ENCODE peak calls at places on chromosomes 6 and 20, in seven cellular contexts. P is HCT116, U is SK-N-SH, F is HepG2, S is H1, Z is K562, O is GM12878. G is an unnamed sample.

GRCh38 chr20:18397090-18397489 is 69.7 kb downstream of the DZANK1 start:
- DNase-seq in P (no peak), U (no peak), F (no peak), S (no peak), Z (no peak), O (no peak), G (no peak)

GRCh38 chr6:27503436-27504030 is 30.6 kb upstream of the ZNF184 start:
- DNase-seq in P (peak; percentile 72), U (peak; percentile 47), F (peak; percentile 82), S (no peak), Z (peak; percentile 92), O (peak; percentile 73), G (peak; percentile 39)

GRCh38 chr20:63680857-63681608 is 15.4 kb upstream of the TNFRSF6B start:
- DNase-seq in P (no peak), U (no peak), F (no peak), S (no peak), Z (no peak), O (no peak), G (no peak)

GRCh38 chr6:93787841-93788240 is 368.5 kb upstream of the EPHA7 start:
- DNase-seq in P (no peak), U (no peak), F (no peak), S (no peak), Z (no peak), O (no peak), G (no peak)

GRCh38 chr20:2698912-2699311 is 6.3 kb downstream of the EBF4 start:
- DNase-seq in P (no peak), U (no peak), F (no peak), S (no peak), Z (no peak), O (no peak), G (no peak)

GRCh38 chr6:148291876-148292275 is 50.8 kb upstream of the SASH1 start:
- DNase-seq in P (no peak), U (no peak), F (no peak), S (no peak), Z (no peak), O (no peak), G (no peak)

GRCh38 chr6:22098623-22099022 is 198.2 kb downstream of the PRL start:
- DNase-seq in P (no peak), U (no peak), F (no peak), S (no peak), Z (no peak), O (no peak), G (no peak)

GRCh38 chr20:768426-768978 is at the start of gene SLC52A3:
- DNase-seq in P (peak; percentile 86), U (no peak), F (peak; percentile 36), S (peak; percentile 27), Z (peak; percentile 62), O (no peak), G (peak; percentile 33)

GRCh38 chr6:89117285-89118108 is at the start of gene SRSF12:
- DNase-seq in P (no peak), U (peak; percentile 98), F (no peak), S (no peak), Z (no peak), O (no peak), G (no peak)

GRCh38 chr6:28709478-28710349 is 184.0 kb downstream of the GPX5 start:
- DNase-seq in P (no peak), U (no peak), F (no peak), S (no peak), Z (peak; percentile 90), O (no peak), G (no peak)

GRCh38 chr20:5189917-5190316 is 63.1 kb downstream of the CDS2 start:
- DNase-seq in P (no peak), U (no peak), F (no peak), S (no peak), Z (no peak), O (no peak), G (no peak)

GRCh38 chr20:592506-592905 is 17.6 kb downstream of the TCF15 start:
- DNase-seq in P (no peak), U (no peak), F (no peak), S (no peak), Z (no peak), O (no peak), G (no peak)

GRCh38 chr20:34415079-34415478 is 52.0 kb downstream of the ITCH start:
- DNase-seq in P (no peak), U (no peak), F (no peak), S (no peak), Z (no peak), O (peak; percentile 39), G (no peak)

GRCh38 chr20:19071442-19071717 is 141.1 kb upstream of the SLC24A3 start:
- DNase-seq in P (no peak), U (no peak), F (no peak), S (no peak), Z (no peak), O (peak; percentile 77), G (no peak)

GRCh38 chr20:14219801-14220461 is 117.5 kb downstream of the FLRT3 start:
- DNase-seq in P (peak; percentile 15), U (no peak), F (no peak), S (peak; percentile 27), Z (no peak), O (no peak), G (peak; percentile 69)

GRCh38 chr20:47318596-47319516 is 37.6 kb downstream of the ZMYND8 start:
- DNase-seq in P (no peak), U (peak; percentile 42), F (peak; percentile 62), S (no peak), Z (peak; percentile 81), O (no peak), G (peak; percentile 57)

GRCh38 chr20:61482425-61482887 is 230.4 kb downstream of the CDH4 start:
- DNase-seq in P (no peak), U (no peak), F (no peak), S (no peak), Z (peak; percentile 17), O (no peak), G (no peak)

GRCh38 chr20:63021356-63022321 is 14.9 kb upstream of the BHLHE23 start:
- DNase-seq in P (no peak), U (no peak), F (no peak), S (no peak), Z (no peak), O (no peak), G (no peak)

GRCh38 chr6:162056745-162057144 is 670.8 kb downstream of the PRKN start:
- DNase-seq in P (no peak), U (no peak), F (peak; percentile 51), S (peak; percentile 33), Z (no peak), O (no peak), G (peak; percentile 9)

GRCh38 chr6:150934380-150934779 is 68.9 kb downstream of the MTHFD1L start:
- DNase-seq in P (no peak), U (no peak), F (peak; percentile 7), S (no peak), Z (no peak), O (no peak), G (no peak)

GRCh38 chr20:3766381-3766780 is 1.2 kb downstream of the ADISSP start:
- DNase-seq in P (no peak), U (no peak), F (no peak), S (no peak), Z (no peak), O (no peak), G (no peak)

GRCh38 chr6:65202738-65203137 is 504.3 kb downstream of the EYS start:
- DNase-seq in P (no peak), U (no peak), F (no peak), S (no peak), Z (no peak), O (no peak), G (no peak)

GRCh38 chr6:127566119-127566518 is 10.9 kb upstream of the C6orf58 start:
- DNase-seq in P (no peak), U (no peak), F (no peak), S (no peak), Z (no peak), O (no peak), G (no peak)

GRCh38 chr6:127567476-127567875 is 9.5 kb upstream of the C6orf58 start:
- DNase-seq in P (no peak), U (no peak), F (no peak), S (no peak), Z (no peak), O (no peak), G (no peak)

GRCh38 chr6:127566671-127567070 is 10.3 kb upstream of the C6orf58 start:
- DNase-seq in P (no peak), U (no peak), F (no peak), S (no peak), Z (no peak), O (no peak), G (no peak)

GRCh38 chr6:127570739-127571389 is 6.1 kb upstream of the C6orf58 start:
- DNase-seq in P (no peak), U (no peak), F (no peak), S (no peak), Z (no peak), O (no peak), G (no peak)
- TF ChIP-seq YY1 in P (no peak), U (no peak), F (no peak), S (no peak), Z (no peak), O (no peak), G (no peak)

GRCh38 chr6:36605102-36605501 is 10.9 kb downstream of the SRSF3 start:
- DNase-seq in P (no peak), U (no peak), F (no peak), S (no peak), Z (no peak), O (no peak), G (no peak)
- H3K36me3 ChIP-seq in P (peaks cover 59% of the 10 kb centered on the region), U (peaks cover 96% of the 10 kb centered on the region), F (peaks cover 26% of the 10 kb centered on the region), S (peaks cover 99% of the 10 kb centered on the region), Z (peaks cover 97% of the 10 kb centered on the region), O (peaks cover 16% of the 10 kb centered on the region), G (peaks cover 79% of the 10 kb centered on the region)

DNA sequence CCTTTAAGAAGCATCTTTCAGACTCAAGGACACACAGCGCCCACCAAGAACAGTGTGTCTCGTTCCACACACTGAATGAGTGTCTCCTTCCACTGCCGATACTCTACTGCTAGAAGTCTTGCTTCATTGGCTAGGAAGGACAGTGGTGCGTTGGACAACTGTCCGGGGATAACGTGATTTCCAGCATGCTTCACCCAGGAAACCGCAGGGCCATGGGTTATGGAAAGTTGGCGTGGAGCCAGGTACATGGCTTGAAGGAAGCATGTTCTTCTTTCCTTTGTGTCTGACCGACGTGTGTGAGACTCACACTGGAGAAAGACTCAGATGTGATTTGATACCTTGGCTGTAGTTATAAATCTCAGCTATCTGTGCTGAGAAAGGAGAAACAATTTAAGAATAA is 73.2 kb downstream of the SMOC2 start:
- DNase-seq in P (no peak), U (peak; percentile 62), F (no peak), S (no peak), Z (peak; percentile 9), O (no peak), G (no peak)
- TF ChIP-seq YY1 in P (no peak), U (no peak), F (no peak), S (no peak), Z (no peak), O (no peak), G (no peak)

GRCh38 chr20:50559856-50560623 is 49.9 kb downstream of the PTPN1 start:
- DNase-seq in P (no peak), U (no peak), F (no peak), S (no peak), Z (no peak), O (no peak), G (no peak)

GRCh38 chr20:50559149-50559548 is 49.0 kb downstream of the PTPN1 start:
- DNase-seq in P (no peak), U (no peak), F (no peak), S (no peak), Z (no peak), O (no peak), G (no peak)

GRCh38 chr20:50555687-50556086 is 45.5 kb downstream of the PTPN1 start:
- DNase-seq in P (no peak), U (no peak), F (no peak), S (no peak), Z (no peak), O (no peak), G (no peak)

GRCh38 chr20:50558483-50558925 is 48.3 kb downstream of the PTPN1 start:
- DNase-seq in P (peak; percentile 68), U (no peak), F (no peak), S (no peak), Z (peak; percentile 89), O (no peak), G (no peak)

GRCh38 chr20:50557549-50558134 is 47.5 kb downstream of the PTPN1 start:
- DNase-seq in P (no peak), U (no peak), F (no peak), S (no peak), Z (no peak), O (no peak), G (no peak)
- H3K36me3 ChIP-seq in P (peaks cover 2% of the 10 kb centered on the region), U (peaks cover 21% of the 10 kb centered on the region), F (peaks cover 12% of the 10 kb centered on the region), S (peaks cover 8% of the 10 kb centered on the region), Z (peaks cover 42% of the 10 kb centered on the region), O (peaks cover 11% of the 10 kb centered on the region), G (peaks cover 18% of the 10 kb centered on the region)

G was measured in NT2/D1.